ENCODE peak calls at places on chromosomes 13 and 19, in ten cellular contexts. Y is tibial artery; F is CD4-positive, alpha-beta T cell; N is H9; P is mammary epithelial cell; S is fibroblast of lung; H is IMR-90; E is right lobe of liver; Q is left ventricle myocardium inferior; J is suprapubic skin. C is an unnamed sample.

GRCh38 chr13:113021811-113022210 is 52.8 kb downstream of the MCF2L start:
- DNase-seq in F (no peak), S (no peak), E (no peak), J (no peak), P (no peak), H (no peak), Q (no peak), N (no peak), Y (no peak), C (no peak)

GRCh38 chr19:3184847-3185481 is 766 bp upstream of the NCLN start:
- DNase-seq in H (no peak), Y (no peak), S (no peak), N (no peak), F (peak), Q (peak), J (no peak), E (peak), P (no peak), C (no peak)

GRCh38 chr13:41960195-41960699 is 662 bp downstream of the VWA8 start:
- DNase-seq in H (peak), P (peak), F (no peak), E (no peak), N (no peak), Y (no peak), S (peak), J (no peak), Q (no peak), C (no peak)

GRCh38 chr19:51375504-51376221 is 3.2 kb upstream of the NKG7 start:
- DNase-seq in F (no peak), P (no peak), E (peak), J (no peak), H (no peak), Q (no peak), Y (no peak), N (no peak), S (no peak), C (no peak)

GRCh38 chr19:1825909-1826556 is 14.0 kb upstream of the ATP8B3 start:
- DNase-seq in H (peak), F (peak), Q (peak), E (peak), P (peak), S (peak), N (peak), J (peak), Y (peak), C (no peak)

GRCh38 chr13:96925869-96926628 is 68.2 kb downstream of the OXGR1 start:
- DNase-seq in F (no peak), N (no peak), E (no peak), Q (no peak), S (no peak), P (no peak), H (no peak), J (no peak), Y (no peak), C (no peak)

GRCh38 chr13:106401081-106401480 is 134.4 kb downstream of the EFNB2 start:
- DNase-seq in H (no peak), J (no peak), E (no peak), F (no peak), P (no peak), N (no peak), Y (no peak), Q (no peak), S (no peak), C (no peak)

GRCh38 chr13:73061478-73062275 is 2.9 kb downstream of the KLF5 start:
- DNase-seq in E (no peak), Y (no peak), P (peak), S (no peak), F (no peak), J (no peak), N (no peak), H (no peak), Q (no peak), C (no peak)

GRCh38 chr13:102763745-102764144 is 9.8 kb downstream of the TEX30 start:
- DNase-seq in J (no peak), Y (no peak), E (no peak), S (no peak), H (no peak), P (no peak), N (no peak), F (no peak), Q (no peak), C (no peak)

GRCh38 chr13:92307752-92308151 is 909.3 kb downstream of the GPC5 start:
- DNase-seq in P (no peak), S (no peak), F (no peak), Y (no peak), H (no peak), N (no peak), Q (no peak), E (no peak), J (no peak), C (no peak)

GRCh38 chr13:21242236-21242635 is 65.8 kb downstream of the MRPL57 start:
- DNase-seq in E (no peak), F (no peak), H (no peak), P (no peak), N (peak), Q (no peak), S (no peak), Y (no peak), J (no peak), C (no peak)

GRCh38 chr19:46616631-46617322 is 8.1 kb downstream of the PTGIR start:
- DNase-seq in J (no peak), N (peak), Q (peak), E (peak), F (no peak), Y (no peak), S (peak), P (peak), H (peak), C (no peak)

GRCh38 chr19:10603873-10604459 is 16.9 kb upstream of the AP1M2 start:
- DNase-seq in J (no peak), H (no peak), P (peak), F (no peak), Y (peak), N (no peak), S (no peak), Q (no peak), E (no peak), C (no peak)

GRCh38 chr13:98599502-98600328 is 22.8 kb upstream of the STK24 start:
- DNase-seq in F (no peak), J (no peak), N (peak), H (peak), P (no peak), S (no peak), E (no peak), Y (no peak), Q (no peak), C (no peak)

GRCh38 chr13:77429320-77430142 is 102.6 kb upstream of the MYCBP2 start:
- DNase-seq in J (no peak), E (no peak), H (no peak), N (no peak), P (peak), Q (no peak), F (no peak), Y (no peak), S (no peak), C (no peak)

GRCh38 chr13:111328803-111329410 is 8.5 kb downstream of the TEX29 start:
- DNase-seq in Q (no peak), E (no peak), Y (peak), H (no peak), F (no peak), J (no peak), S (no peak), P (no peak), N (peak), C (peak)

GRCh38 chr19:919157-920050 is 2.3 kb downstream of the KISS1R start:
- DNase-seq in E (no peak), P (peak), Y (no peak), J (no peak), F (peak), N (no peak), H (no peak), S (no peak), Q (no peak), C (no peak)

GRCh38 chr13:98419786-98420559 is 156.9 kb downstream of the STK24 start:
- DNase-seq in Q (no peak), P (no peak), Y (no peak), N (no peak), E (no peak), J (no peak), H (no peak), F (no peak), S (no peak), C (peak)

GRCh38 chr19:4210166-4210731 is 19.1 kb upstream of the EBI3 start:
- DNase-seq in H (no peak), N (no peak), P (no peak), F (no peak), E (no peak), S (no peak), Q (no peak), Y (no peak), J (no peak), C (no peak)

GRCh38 chr13:19910336-19911072 is 47.1 kb upstream of the ZMYM5 start:
- DNase-seq in P (peak), S (no peak), F (no peak), H (peak), Y (no peak), N (no peak), E (no peak), Q (no peak), J (no peak), C (no peak)

GRCh38 chr13:69585656-69586055 is 522.0 kb upstream of the ATXN8OS start:
- DNase-seq in P (no peak), J (no peak), Y (no peak), Q (no peak), H (no peak), F (no peak), S (no peak), E (no peak), N (no peak), C (no peak)

GRCh38 chr13:95624020-95624419 is 20.5 kb downstream of the DZIP1 start:
- DNase-seq in S (peak), N (peak), Y (no peak), H (peak), Q (no peak), J (no peak), E (no peak), F (no peak), P (peak), C (no peak)

GRCh38 chr19:35404879-35405622 is 34.2 kb downstream of the GPR42 start:
- DNase-seq in J (no peak), Q (no peak), S (peak), E (no peak), F (no peak), H (peak), P (peak), N (no peak), Y (no peak), C (no peak)

GRCh38 chr13:21673592-21674270 is 2.9 kb downstream of the FGF9 start:
- DNase-seq in Y (no peak), P (peak), S (peak), J (no peak), H (peak), E (peak), N (peak), F (no peak), Q (peak), C (no peak)

GRCh38 chr19:27911122-27911898 is 1301.6 kb downstream of the UQCRFS1 start:
- DNase-seq in S (no peak), N (no peak), H (no peak), Q (no peak), F (no peak), Y (no peak), P (no peak), E (no peak), J (no peak), C (no peak)

GRCh38 chr13:50697746-50698526 is 145.6 kb downstream of the DLEU7 start:
- DNase-seq in Q (no peak), E (no peak), S (no peak), Y (no peak), F (no peak), J (no peak), P (no peak), N (no peak), H (no peak), C (no peak)

GRCh38 chr13:99640260-99640659 is 139.0 kb downstream of the TM9SF2 start:
- DNase-seq in E (no peak), H (no peak), P (no peak), Q (no peak), S (no peak), N (no peak), J (no peak), F (no peak), Y (no peak), C (no peak)

GRCh38 chr19:40341601-40342482 is 6.4 kb downstream of the C19orf47 start:
- DNase-seq in S (no peak), P (no peak), N (no peak), F (no peak), J (no peak), Q (peak), H (no peak), Y (peak), E (no peak), C (peak)

GRCh38 chr13:72782717-72783116 is 784 bp downstream of the PIBF1 start:
- DNase-seq in H (peak), Q (no peak), J (no peak), P (peak), N (no peak), Y (no peak), E (no peak), S (peak), F (no peak), C (no peak)

GRCh38 chr19:41951686-41952172 is 7.4 kb downstream of the RABAC1 start:
- DNase-seq in Q (peak), E (peak), Y (peak), S (peak), H (peak), P (peak), F (peak), J (peak), N (peak), C (no peak)

GRCh38 chr19:11736696-11737095 is 2.0 kb downstream of the ZNF823 start:
- DNase-seq in E (no peak), H (peak), Q (peak), J (no peak), N (no peak), S (peak), Y (no peak), F (no peak), P (peak), C (peak)

GRCh38 chr19:45758921-45759320 is 10.1 kb downstream of the SIX5 start:
- DNase-seq in E (no peak), J (no peak), N (no peak), S (no peak), P (no peak), H (no peak), Y (no peak), F (no peak), Q (no peak), C (no peak)

GRCh38 chr13:76035711-76036110 is 399.6 kb downstream of the LMO7 start:
- DNase-seq in J (no peak), N (no peak), H (peak), F (no peak), S (peak), P (no peak), Q (no peak), E (no peak), Y (no peak), C (no peak)

GRCh38 chr13:94065741-94066140 is 413.7 kb downstream of the DCT start:
- DNase-seq in Y (no peak), Q (no peak), J (no peak), P (no peak), F (no peak), N (no peak), S (peak), E (no peak), H (peak), C (no peak)

GRCh38 chr19:6412111-6412999 is 12.3 kb downstream of the KHSRP start:
- DNase-seq in Y (no peak), E (no peak), Q (no peak), P (no peak), S (peak), H (no peak), F (peak), J (no peak), N (peak), C (no peak)

GRCh38 chr19:4997297-4997696 is 28.4 kb downstream of the KDM4B start:
- DNase-seq in N (no peak), Q (no peak), H (no peak), Y (no peak), S (no peak), P (no peak), E (no peak), F (no peak), J (no peak), C (no peak)

GRCh38 chr13:21478881-21479808 is 20.0 kb upstream of the ZDHHC20 start:
- DNase-seq in H (peak), Y (no peak), P (peak), Q (no peak), S (peak), E (no peak), J (no peak), N (no peak), F (no peak), C (no peak)

GRCh38 chr19:17260842-17261325 is 3.7 kb downstream of the USHBP1 start:
- DNase-seq in F (peak), J (no peak), H (peak), P (peak), Y (peak), S (peak), Q (peak), E (peak), N (peak), C (no peak)
- H3K27ac ChIP-seq in F (no peak), J (no peak), H (no peak), P (no peak), Y (no peak), S (no peak), Q (no peak), E (no peak), N (peak), C (no peak)

GRCh38 chr13:47598340-47598911 is 402.6 kb downstream of the SUCLA2 start:
- DNase-seq in Y (no peak), E (no peak), F (no peak), S (peak), Q (no peak), J (no peak), P (no peak), N (no peak), H (peak), C (no peak)
- TF ChIP-seq CTCF in Y (peak), E (peak), F (no peak), S (peak), Q (peak), J (no peak), P (peak), N (peak), H (peak), C (no peak)

GRCh38 chr19:18969953-18970659 is 29.1 kb upstream of the HOMER3 start:
- DNase-seq in P (peak), J (no peak), N (no peak), F (no peak), Q (no peak), E (no peak), Y (no peak), H (no peak), S (no peak), C (no peak)
- H3K27ac ChIP-seq in P (peak), J (peak), N (no peak), F (no peak), Q (peak), E (no peak), Y (no peak), H (peak), S (peak), C (no peak)

GRCh38 chr19:50358483-50359431 is 6.7 kb downstream of the NAPSA start:
- DNase-seq in Y (peak), F (peak), H (peak), E (peak), Q (peak), N (no peak), P (no peak), S (peak), J (no peak), C (no peak)

GRCh38 chr19:50359432-50359818 is 6.0 kb downstream of the NAPSA start:
- DNase-seq in F (no peak), H (no peak), Q (no peak), P (no peak), Y (no peak), E (peak), N (no peak), J (no peak), S (no peak), C (no peak)

GRCh38 chr19:50356691-50357177 is 8.7 kb downstream of the NAPSA start:
- DNase-seq in S (no peak), F (no peak), H (no peak), N (no peak), E (peak), Q (no peak), J (no peak), Y (no peak), P (no peak), C (no peak)

GRCh38 chr19:50361290-50362029 is 4.0 kb downstream of the NAPSA start:
- DNase-seq in J (no peak), Q (no peak), F (no peak), P (no peak), N (no peak), H (no peak), S (no peak), Y (no peak), E (peak), C (no peak)

GRCh38 chr19:50357178-50358100 is 8.0 kb downstream of the NAPSA start:
- DNase-seq in H (peak), Y (peak), P (peak), Q (peak), E (peak), N (peak), F (peak), J (no peak), S (peak), C (no peak)
- TF ChIP-seq CTCF in H (peak), Y (peak), P (peak), Q (peak), E (peak), N (peak), F (peak), J (peak), S (peak), C (peak)

DNA sequence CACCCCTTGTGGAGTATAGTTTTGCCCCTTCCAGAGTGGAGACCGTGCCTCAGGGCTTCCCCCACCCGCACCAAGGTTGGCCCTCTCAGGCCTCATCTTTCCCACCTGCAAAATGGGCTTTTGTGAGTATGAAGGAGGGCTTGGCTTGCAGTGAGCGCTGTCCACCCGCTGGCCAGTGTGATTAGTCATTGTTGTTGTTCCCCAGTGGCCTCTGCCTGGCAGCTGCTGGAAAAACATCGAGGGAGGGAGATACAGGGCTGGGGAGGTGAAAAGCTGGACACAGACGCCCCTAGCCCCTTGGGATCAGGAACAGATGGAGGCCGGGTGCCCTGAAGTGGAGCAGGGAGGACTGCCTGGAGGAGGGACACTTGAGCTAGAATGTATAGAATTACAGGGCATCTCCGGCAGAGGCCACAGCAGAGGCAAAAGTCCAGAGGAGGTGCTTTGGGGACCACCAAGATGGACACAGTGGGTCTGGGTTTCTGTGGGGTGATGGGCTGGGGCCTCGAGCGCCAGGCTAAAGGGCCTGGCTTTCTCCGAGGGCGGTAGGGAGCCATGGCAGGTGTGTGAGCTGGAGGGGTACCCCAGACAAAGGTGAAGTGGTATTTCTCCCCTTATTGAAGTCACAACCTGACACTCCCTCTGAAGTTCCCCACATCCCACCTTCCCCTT is 3.9 kb upstream of the IL12RB1 start:
- DNase-seq in E (no peak), F (no peak), Y (no peak), Q (no peak), J (no peak), H (peak), N (no peak), S (no peak), P (no peak), C (no peak)
- H3K27ac ChIP-seq in E (peak), F (peak), Y (peak), Q (no peak), J (no peak), H (no peak), N (no peak), S (no peak), P (no peak), C (peak)

GRCh38 chr13:25922373-25922772 is 129.4 kb downstream of the SHISA2 start:
- DNase-seq in P (no peak), S (no peak), H (no peak), N (no peak), Q (no peak), J (no peak), F (no peak), Y (no peak), E (no peak), C (no peak)
- TF ChIP-seq CTCF in P (no peak), S (no peak), H (no peak), N (no peak), Q (no peak), J (no peak), F (no peak), Y (no peak), E (no peak), C (no peak)

DNA sequence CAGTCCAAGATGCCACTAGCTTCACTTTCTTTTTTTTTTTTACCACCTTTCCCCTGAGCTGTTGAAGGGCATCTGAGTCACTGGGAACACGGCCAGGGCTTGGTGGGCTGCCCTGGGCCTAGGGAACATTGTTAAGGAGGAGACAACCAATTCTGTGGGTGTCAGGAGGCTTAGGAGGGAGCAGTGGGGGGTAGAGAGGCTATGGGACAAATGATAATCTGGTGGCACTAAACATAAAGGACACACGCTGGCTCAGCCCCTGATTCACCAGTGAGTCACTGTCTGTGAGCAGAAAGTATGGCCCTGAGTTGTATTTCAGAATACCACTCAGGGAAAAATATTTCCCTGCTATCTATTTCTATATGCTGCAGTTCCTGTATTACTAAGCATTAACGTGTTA is 207.8 kb downstream of the DCLK1 start:
- DNase-seq in E (no peak), J (no peak), F (no peak), N (no peak), H (peak), P (peak), Y (no peak), S (peak), Q (peak), C (no peak)
- H3K27ac ChIP-seq in E (no peak), J (no peak), F (no peak), N (no peak), H (peak), P (no peak), Y (no peak), S (no peak), Q (no peak), C (no peak)